ENCODE peak calls at places on chromosomes 5 and 9, in eight cellular contexts. G, O, H, N, M, F, W and P are unnamed samples.

GRCh38 chr9:87189006-87189405 is 241.7 kb upstream of the GAS1 start:
- DNase-seq in N (no peak), W (no peak), M (no peak), O (no peak), H (no peak), F (no peak), G (no peak), P (no peak)

GRCh38 chr5:172624996-172625939 is 15.8 kb upstream of the NEURL1B start:
- DNase-seq in H (no peak), M (no peak), N (no peak), F (no peak), G (no peak), O (no peak), W (no peak), P (no peak)

GRCh38 chr9:136942112-136942880 is 2.2 kb downstream of the FBXW5 start:
- DNase-seq in H (no peak), O (no peak), G (peak), W (no peak), M (no peak), F (no peak), N (no peak), P (peak)

GRCh38 chr5:45491368-45491767 is 204.8 kb downstream of the HCN1 start:
- DNase-seq in F (no peak), N (no peak), W (peak), O (no peak), G (no peak), M (no peak), H (no peak), P (no peak)

GRCh38 chr9:84139296-84140100 is 158.9 kb downstream of the RMI1 start:
- DNase-seq in W (no peak), O (no peak), G (no peak), N (no peak), H (no peak), M (peak), F (no peak), P (no peak)

GRCh38 chr5:126000533-126000932 is 422.7 kb upstream of the GRAMD2B start:
- DNase-seq in G (no peak), H (no peak), M (no peak), O (no peak), W (no peak), F (no peak), N (no peak), P (no peak)

GRCh38 chr5:14268236-14268701 is 125.1 kb downstream of the TRIO start:
- DNase-seq in F (no peak), H (peak), G (no peak), N (no peak), M (peak), W (peak), O (peak), P (no peak)

GRCh38 chr5:124773291-124774001 is 27.0 kb upstream of the ZNF608 start:
- DNase-seq in N (no peak), W (no peak), G (no peak), H (no peak), O (no peak), F (no peak), M (no peak), P (no peak)

GRCh38 chr9:129620669-129621295 is at the start of gene C9orf50:
- DNase-seq in O (no peak), W (no peak), G (no peak), N (no peak), F (no peak), H (no peak), M (no peak), P (no peak)

GRCh38 chr5:128881609-128882008 is 83.7 kb upstream of the SLC27A6 start:
- DNase-seq in O (no peak), H (no peak), M (no peak), W (no peak), G (no peak), F (no peak), N (no peak), P (no peak)

GRCh38 chr5:94463739-94464138 is 154.7 kb downstream of the KIAA0825 start:
- DNase-seq in H (no peak), N (no peak), F (no peak), O (no peak), G (no peak), W (no peak), M (no peak), P (no peak)

GRCh38 chr9:71824242-71824641 is 55.9 kb upstream of the CEMIP2 start:
- DNase-seq in M (no peak), G (no peak), O (no peak), W (no peak), H (no peak), F (no peak), N (no peak), P (no peak)

GRCh38 chr5:72246239-72246580 is 73.8 kb downstream of the MRPS27 start:
- DNase-seq in M (peak), H (no peak), W (peak), N (no peak), F (no peak), O (no peak), G (no peak), P (no peak)

GRCh38 chr9:108889649-108890067 is 27.6 kb downstream of the ACTL7A start:
- DNase-seq in H (no peak), M (no peak), N (peak), O (no peak), F (no peak), G (no peak), W (peak), P (no peak)

GRCh38 chr5:77990020-77990419 is 213.9 kb upstream of the TBCA start:
- DNase-seq in F (no peak), M (no peak), G (no peak), O (no peak), W (no peak), H (no peak), N (no peak), P (no peak)

GRCh38 chr9:120902824-120903608 is 23.6 kb downstream of the TRAF1 start:
- DNase-seq in O (no peak), N (no peak), H (no peak), G (no peak), M (no peak), W (no peak), F (no peak), P (no peak)

GRCh38 chr5:139696894-139697658 is 48.9 kb downstream of the CXXC5 start:
- DNase-seq in F (peak), G (peak), H (peak), W (peak), N (no peak), O (no peak), M (peak), P (peak)

GRCh38 chr5:172182291-172182690 is 5.7 kb downstream of the STK10 start:
- DNase-seq in W (no peak), H (no peak), F (no peak), O (no peak), G (no peak), M (no peak), N (no peak), P (no peak)

GRCh38 chr9:84697494-84698114 is 28.1 kb downstream of the NTRK2 start:
- DNase-seq in W (peak), M (peak), G (peak), N (peak), F (no peak), H (no peak), O (peak), P (peak)

GRCh38 chr5:9905661-9906060 is 275.5 kb upstream of the TAS2R1 start:
- DNase-seq in M (no peak), O (no peak), H (no peak), F (no peak), G (no peak), N (no peak), W (no peak), P (no peak)

GRCh38 chr9:137376386-137376785 is 46.6 kb downstream of the EXD3 start:
- DNase-seq in W (no peak), H (no peak), F (no peak), N (no peak), G (peak), O (no peak), M (no peak), P (no peak)

GRCh38 chr5:94480511-94480910 is 137.9 kb downstream of the KIAA0825 start:
- DNase-seq in N (no peak), W (no peak), H (no peak), M (no peak), O (no peak), G (no peak), F (no peak), P (no peak)

GRCh38 chr9:35374436-35374835 is 115.5 kb upstream of the RUSC2 start:
- DNase-seq in F (no peak), G (no peak), W (no peak), H (no peak), M (no peak), O (no peak), N (no peak), P (no peak)

GRCh38 chr9:89436963-89437625 is 60.8 kb downstream of the SEMA4D start:
- DNase-seq in F (no peak), M (peak), G (peak), H (no peak), O (no peak), W (no peak), N (no peak), P (no peak)

GRCh38 chr5:173045481-173045880 is 10.7 kb upstream of the CREBRF start:
- DNase-seq in N (no peak), W (no peak), M (no peak), O (no peak), G (no peak), F (no peak), H (no peak), P (peak)

GRCh38 chr9:98488578-98489312 is 220.0 kb downstream of the GABBR2 start:
- DNase-seq in F (peak), O (no peak), H (peak), N (no peak), G (no peak), W (peak), M (peak), P (no peak)

GRCh38 chr5:58156354-58156753 is 303.5 kb downstream of the PLK2 start:
- DNase-seq in O (no peak), F (no peak), H (no peak), W (no peak), M (peak), N (no peak), G (no peak), P (no peak)

GRCh38 chr9:130995399-130995941 is 13.5 kb upstream of the LAMC3 start:
- DNase-seq in W (peak), O (no peak), H (no peak), G (peak), M (no peak), N (peak), F (no peak), P (peak)

GRCh38 chr9:133354766-133355165 is 1.5 kb downstream of the SURF1 start:
- DNase-seq in H (no peak), W (no peak), F (no peak), G (no peak), M (no peak), O (no peak), N (peak), P (no peak)

GRCh38 chr9:91690540-91691249 is 259.3 kb downstream of the ROR2 start:
- DNase-seq in G (no peak), M (peak), F (no peak), H (no peak), N (no peak), O (no peak), W (no peak), P (peak)